ENCODE peak calls at places on chromosomes 1 and 21, in five cellular contexts. Z is uterus, B is astrocyte, H is cardiac muscle cell, X is aorta. Y is an unnamed sample. For H3K36me3, the result is how much of the 10 kb centered on the place peaks cover.

GRCh38 chr21:39489380-39489924 is 37.7 kb downstream of the SH3BGR start:
- DNase-seq in B (no peak), H (no peak), Z (no peak), X (no peak), Y (no peak)

GRCh38 chr1:15033264-15033663 is 120.3 kb upstream of the TMEM51 start:
- DNase-seq in B (peak), Z (no peak), H (peak), X (no peak), Y (peak)

GRCh38 chr1:182085726-182086125 is 24.2 kb upstream of the ZNF648 start:
- DNase-seq in B (no peak), X (no peak), Z (no peak), H (no peak), Y (no peak)

GRCh38 chr1:241007668-241008067 is 349.3 kb downstream of the RGS7 start:
- DNase-seq in X (no peak), H (no peak), Z (no peak), B (no peak), Y (no peak)

GRCh38 chr1:166915941-166916340 is 39.9 kb upstream of the TADA1 start:
- DNase-seq in H (no peak), B (peak), X (no peak), Z (no peak), Y (no peak)

GRCh38 chr1:42765832-42766722 is 751 bp downstream of the P3H1 start:
- DNase-seq in H (peak), Z (peak), B (peak), X (peak), Y (peak)

GRCh38 chr1:116945996-116946395 is 36.3 kb downstream of the PTGFRN start:
- DNase-seq in X (no peak), B (no peak), Z (no peak), H (no peak), Y (no peak)

GRCh38 chr1:210400043-210400840 is 71.5 kb downstream of the HHAT start:
- DNase-seq in Z (peak), H (peak), B (peak), X (peak), Y (peak)

GRCh38 chr1:103461171-103462105 is 64.1 kb upstream of the RNPC3 start:
- DNase-seq in Z (no peak), B (no peak), H (peak), X (no peak), Y (peak)

GRCh38 chr1:230747886-230748800 is 955 bp downstream of the CAPN9 start:
- DNase-seq in B (no peak), H (no peak), Z (no peak), X (no peak), Y (no peak)

GRCh38 chr1:206722751-206723499 is 38.2 kb downstream of the MAPKAPK2 start:
- DNase-seq in H (peak), B (peak), X (no peak), Z (no peak), Y (no peak)

GRCh38 chr21:43809346-43809799 is 20.0 kb downstream of the RRP1 start:
- DNase-seq in B (no peak), X (no peak), H (no peak), Z (no peak), Y (no peak)

DNA sequence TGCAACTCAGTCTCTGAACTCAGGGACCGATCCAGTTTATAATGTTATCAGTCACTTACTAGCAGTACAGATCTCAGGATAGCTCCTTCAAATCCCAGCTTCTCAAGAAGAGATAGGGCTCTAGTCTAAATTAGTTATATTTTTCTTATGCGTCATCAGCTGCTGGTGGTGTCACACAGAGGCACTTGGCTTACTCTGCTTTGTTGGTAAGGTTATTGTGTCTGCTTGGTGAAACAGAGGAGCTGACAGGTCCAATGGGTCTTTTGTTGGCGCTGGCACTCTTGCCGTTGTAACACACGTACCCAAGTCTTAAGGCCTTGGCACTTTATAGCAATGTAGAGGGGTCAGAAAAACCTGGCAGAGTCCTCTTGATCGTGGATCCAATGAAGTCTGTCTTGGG is 12.2 kb downstream of the TOR1AIP2 start:
- DNase-seq in Z (no peak), H (no peak), B (no peak), X (no peak), Y (no peak)
- H3K36me3 ChIP-seq in Z (under half), H (under half), B (under half), X (under half), Y (half or more)

GRCh38 chr1:222652676-222653075 is 34.8 kb downstream of the MIA3 start:
- DNase-seq in B (no peak), H (no peak), X (no peak), Z (no peak), Y (no peak)
- H3K36me3 ChIP-seq in B (under half), H (half or more), X (under half), Z (under half), Y (half or more)

DNA sequence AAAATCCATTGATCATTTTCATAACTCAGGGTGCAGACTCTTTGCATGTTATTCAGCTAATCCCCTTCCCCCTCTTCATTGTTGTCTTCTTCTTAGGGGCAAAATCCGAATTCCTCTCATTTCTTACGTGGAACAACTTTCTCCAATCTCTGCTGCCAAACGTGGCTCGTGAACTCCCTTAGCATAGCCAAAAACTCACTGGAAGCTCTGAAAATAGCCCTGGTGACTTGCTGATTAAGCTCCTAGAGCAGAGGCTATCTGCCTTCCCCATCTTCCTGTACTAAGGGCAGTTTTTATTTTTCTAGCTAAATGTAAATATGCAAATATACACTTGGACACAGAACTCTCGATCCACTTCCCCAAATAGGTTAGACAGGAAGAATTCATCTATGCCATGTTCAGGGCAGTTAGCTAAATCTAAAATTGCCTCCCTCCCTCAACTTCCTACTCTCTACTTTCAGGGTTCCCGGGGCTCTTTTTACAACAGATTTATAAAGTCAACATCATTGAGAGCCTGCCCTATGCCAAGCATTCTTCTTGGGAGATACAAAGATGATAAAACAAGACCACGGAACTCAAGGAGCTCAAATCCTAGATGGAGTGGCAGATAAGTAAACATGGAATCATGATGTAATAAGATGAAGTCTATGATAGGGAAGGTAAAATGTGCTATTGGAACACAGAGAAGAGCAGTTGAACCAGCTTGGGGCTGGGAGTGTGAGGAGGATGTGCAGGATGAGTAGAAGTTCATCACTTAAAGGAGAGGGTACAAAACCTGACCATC is 59.4 kb upstream of the FMOD start:
- DNase-seq in Z (peak), H (no peak), X (no peak), B (no peak), Y (no peak)
- H3K36me3 ChIP-seq in Z (under half), H (under half), X (under half), B (under half), Y (under half)

GRCh38 chr1:53821380-53821779 is 16.7 kb downstream of the NDC1 start:
- DNase-seq in B (no peak), X (no peak), H (no peak), Z (no peak), Y (no peak)

GRCh38 chr1:53819387-53819786 is 18.7 kb downstream of the NDC1 start:
- DNase-seq in B (no peak), Z (no peak), H (no peak), X (no peak), Y (no peak)

GRCh38 chr1:53822931-53823330 is 15.2 kb downstream of the NDC1 start:
- DNase-seq in B (no peak), X (no peak), Z (no peak), H (no peak), Y (no peak)

GRCh38 chr1:53826367-53826766 is 11.7 kb downstream of the NDC1 start:
- DNase-seq in B (no peak), Z (no peak), H (peak), X (no peak), Y (peak)

DNA sequence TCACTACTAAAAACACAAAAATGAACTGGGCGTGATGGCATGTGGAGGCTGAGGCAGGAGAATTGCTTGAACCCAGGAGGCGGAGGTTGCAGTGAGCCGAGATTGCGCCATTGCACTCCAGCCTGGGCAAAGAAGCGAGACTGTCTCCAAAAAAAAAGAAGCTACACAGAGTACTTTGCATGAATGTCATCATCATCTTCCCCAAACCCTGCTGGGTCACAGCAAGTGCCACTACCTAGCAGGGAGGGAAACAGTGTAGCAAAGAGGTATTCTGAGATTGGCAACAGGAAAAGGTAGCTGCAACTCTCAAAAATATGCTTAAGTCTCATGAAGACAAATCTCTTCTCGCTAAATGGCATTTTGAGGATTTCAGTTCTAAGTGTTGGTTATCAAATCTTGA is 12.8 kb downstream of the NDC1 start:
- DNase-seq in X (no peak), B (no peak), H (no peak), Z (no peak), Y (no peak)
- H3K36me3 ChIP-seq in X (under half), B (under half), H (under half), Z (under half), Y (under half)

DNA sequence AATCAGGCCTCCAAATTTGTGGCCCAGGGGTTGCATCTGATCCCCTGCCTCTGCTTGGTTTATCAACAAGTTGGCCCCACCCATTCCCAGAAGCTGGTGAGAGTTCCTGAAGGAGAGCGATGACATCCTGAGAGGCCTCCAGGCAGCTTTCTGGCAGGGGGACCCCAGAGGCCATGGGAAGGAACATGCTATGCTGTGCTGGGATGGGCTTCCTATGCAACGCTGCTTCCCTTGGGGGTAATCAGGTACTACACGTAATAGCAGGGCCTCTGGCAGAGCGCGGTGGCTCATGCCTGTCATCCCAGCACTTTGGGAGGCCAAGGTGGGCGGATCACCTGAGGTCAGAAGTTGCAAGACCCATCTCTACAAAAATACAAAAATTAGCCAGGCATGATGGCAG is 8.4 kb upstream of the MTF1 start:
- DNase-seq in X (no peak), H (no peak), Z (no peak), B (no peak), Y (no peak)
- H3K36me3 ChIP-seq in X (under half), H (under half), Z (under half), B (under half), Y (half or more)

GRCh38 chr1:48906729-48907128 is 130.0 kb upstream of the BEND5 start:
- DNase-seq in Z (no peak), X (no peak), H (no peak), B (no peak), Y (no peak)
- H3K36me3 ChIP-seq in Z (under half), X (under half), H (under half), B (under half), Y (under half)

DNA sequence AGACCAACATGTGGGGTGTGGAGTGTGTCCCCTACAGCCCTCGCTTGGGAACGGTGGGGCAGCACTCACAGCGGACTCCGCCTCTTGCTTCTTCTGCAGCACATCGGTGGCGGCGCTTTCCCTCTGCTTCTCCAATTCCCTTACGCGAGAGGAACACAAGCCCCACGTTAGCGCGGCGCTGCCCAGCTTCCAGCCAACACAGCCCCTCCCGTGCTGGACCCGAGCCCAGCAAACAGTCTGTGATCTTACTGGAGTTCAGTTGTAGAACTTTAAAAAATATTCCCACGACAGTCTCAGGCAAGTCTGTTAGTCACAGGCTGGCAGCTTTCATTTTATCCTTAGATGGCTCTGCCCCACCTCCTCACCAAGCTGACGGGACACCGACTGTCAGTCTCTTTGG is 13.6 kb downstream of the THAP3 start:
- DNase-seq in Z (peak), H (peak), X (peak), B (peak), Y (no peak)
- H3K36me3 ChIP-seq in Z (under half), H (half or more), X (under half), B (under half), Y (half or more)